ENCODE peak calls at places on chromosomes 12 and 14, in ten cellular contexts. U is Calu3, G is prostate gland, Y is astrocyte of the cerebellum, J is D721Med, S is tibial artery, R is breast epithelium, H is IMR-90, M is pancreas, O is epithelial cell of esophagus. N is an unnamed sample.
A peak's percentile ranks its signal among the peaks of the same experiment; 100 is the strongest.

GRCh38 chr12:19223695-19224094 is 94.2 kb downstream of the PLEKHA5 start:
- DNase-seq in S (no peak), O (no peak), H (peak; percentile 83), U (no peak), G (no peak), R (no peak), J (no peak), Y (peak; percentile 87), M (no peak), N (no peak)

GRCh38 chr12:122062832-122063690 is 15.5 kb upstream of the MLXIP start:
- DNase-seq in R (no peak), S (peak; percentile 68), J (no peak), O (peak; percentile 92), H (peak; percentile 66), Y (no peak), U (peak; percentile 65), G (peak; percentile 82), M (peak; percentile 63), N (no peak)

GRCh38 chr12:112798019-112798760 is 6.6 kb downstream of the RPH3A start:
- DNase-seq in M (no peak), H (no peak), R (no peak), J (no peak), Y (no peak), S (no peak), O (no peak), U (no peak), G (no peak), N (no peak)

GRCh38 chr12:68901145-68901544 is 31.8 kb downstream of the CPM start:
- DNase-seq in R (no peak), H (no peak), U (no peak), O (no peak), G (no peak), S (no peak), M (no peak), J (no peak), Y (no peak), N (no peak)

GRCh38 chr14:93538411-93538810 is 107.7 kb downstream of the UNC79 start:
- DNase-seq in O (peak; percentile 32), M (no peak), J (no peak), H (peak; percentile 2), U (peak; percentile 8), G (no peak), R (no peak), S (no peak), Y (no peak), N (no peak)

GRCh38 chr12:115203661-115204060 is 519.7 kb upstream of the TBX3 start:
- DNase-seq in O (no peak), R (no peak), Y (peak; percentile 54), U (no peak), G (no peak), J (no peak), S (no peak), H (peak; percentile 59), M (no peak), N (no peak)

GRCh38 chr12:38469689-38470088 is 153.1 kb downstream of the ALG10B start:
- DNase-seq in R (no peak), M (no peak), U (no peak), G (no peak), Y (no peak), J (no peak), O (no peak), H (no peak), S (no peak), N (no peak)

GRCh38 chr14:21395450-21395849 is 11.6 kb upstream of the SUPT16H start:
- DNase-seq in O (no peak), J (no peak), H (no peak), U (no peak), G (no peak), Y (no peak), S (no peak), R (no peak), M (no peak), N (no peak)

DNA sequence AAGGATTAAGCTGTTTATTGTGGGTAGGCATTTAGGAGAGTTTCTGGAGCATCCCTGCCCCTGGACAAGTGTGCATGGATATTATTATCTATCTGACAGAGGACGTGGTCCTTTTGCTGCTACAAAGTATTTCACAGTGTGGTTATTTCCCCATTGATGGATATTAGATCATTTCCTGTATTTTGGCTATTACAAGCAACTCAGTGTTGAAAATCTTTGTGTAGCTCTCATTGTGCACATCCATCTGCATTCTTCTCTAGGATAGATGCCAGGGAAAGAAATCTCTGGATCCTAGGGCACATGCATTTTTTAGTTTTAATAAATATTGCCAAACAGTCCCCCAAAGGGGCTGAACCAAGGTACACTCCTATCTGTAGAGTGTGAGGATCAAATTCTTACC is 154.3 kb upstream of the SRRM4 start:
- DNase-seq in M (no peak), Y (no peak), H (no peak), G (no peak), S (no peak), J (no peak), U (no peak), O (no peak), R (no peak), N (no peak)
- TF ChIP-seq CTCF in M (no peak), Y (no peak), H (no peak), G (no peak), S (no peak), J (no peak), U (no peak), O (no peak), R (no peak), N (no peak)

GRCh38 chr12:33423706-33424105 is 15.9 kb downstream of the SYT10 start:
- DNase-seq in M (no peak), R (no peak), S (no peak), G (no peak), O (no peak), U (no peak), J (no peak), H (no peak), Y (no peak), N (no peak)

GRCh38 chr12:33431648-33432047 is 8.0 kb downstream of the SYT10 start:
- DNase-seq in U (no peak), J (no peak), Y (no peak), R (no peak), G (no peak), O (no peak), M (no peak), S (no peak), H (no peak), N (no peak)

GRCh38 chr12:33429468-33429867 is 10.2 kb downstream of the SYT10 start:
- DNase-seq in G (no peak), U (no peak), S (no peak), O (no peak), J (no peak), R (no peak), Y (no peak), H (no peak), M (no peak), N (no peak)

GRCh38 chr12:33432992-33433391 is 6.6 kb downstream of the SYT10 start:
- DNase-seq in H (no peak), U (no peak), O (no peak), M (no peak), Y (no peak), S (no peak), R (no peak), J (no peak), G (no peak), N (no peak)

GRCh38 chr12:33427071-33427470 is 12.5 kb downstream of the SYT10 start:
- DNase-seq in Y (no peak), H (no peak), J (no peak), S (no peak), G (no peak), M (no peak), R (no peak), U (peak; percentile 50), O (peak; percentile 64), N (no peak)
- TF ChIP-seq CTCF in Y (no peak), H (no peak), J (no peak), S (no peak), G (no peak), M (no peak), R (no peak), U (peak; percentile 47), O (peak; percentile 59), N (no peak)

GRCh38 chr14:31286456-31287293 is 79.1 kb upstream of the HECTD1 start:
- DNase-seq in Y (no peak), M (no peak), R (no peak), O (no peak), U (no peak), H (no peak), S (no peak), J (no peak), G (no peak), N (no peak)
- TF ChIP-seq CTCF in Y (peak; percentile 28), M (peak; percentile 19), R (no peak), O (peak; percentile 31), U (peak; percentile 11), H (no peak), S (no peak), J (no peak), G (no peak), N (no peak)

GRCh38 chr12:71665109-71665476 is 992 bp downstream of the THAP2 start:
- DNase-seq in H (no peak), M (no peak), J (no peak), U (no peak), R (no peak), O (no peak), G (no peak), Y (no peak), S (no peak), N (no peak)

GRCh38 chr12:71661977-71662522 is 1.6 kb downstream of the ZFC3H1 start:
- DNase-seq in S (no peak), U (no peak), H (peak; percentile 84), J (no peak), Y (no peak), M (no peak), O (peak; percentile 35), G (no peak), R (no peak), N (no peak)

GRCh38 chr12:71664411-71665108 is 459 bp downstream of the THAP2 start:
- DNase-seq in S (no peak), U (no peak), Y (no peak), G (no peak), M (no peak), R (no peak), J (no peak), O (peak; percentile 28), H (peak; percentile 15), N (no peak)

GRCh38 chr12:71662861-71663560 is 637 bp downstream of the ZFC3H1 start:
- DNase-seq in O (peak; percentile 84), S (peak; percentile 47), Y (peak; percentile 4), J (no peak), U (peak; percentile 57), G (peak; percentile 39), H (peak; percentile 69), R (peak; percentile 63), M (peak; percentile 82), N (no peak)

DNA sequence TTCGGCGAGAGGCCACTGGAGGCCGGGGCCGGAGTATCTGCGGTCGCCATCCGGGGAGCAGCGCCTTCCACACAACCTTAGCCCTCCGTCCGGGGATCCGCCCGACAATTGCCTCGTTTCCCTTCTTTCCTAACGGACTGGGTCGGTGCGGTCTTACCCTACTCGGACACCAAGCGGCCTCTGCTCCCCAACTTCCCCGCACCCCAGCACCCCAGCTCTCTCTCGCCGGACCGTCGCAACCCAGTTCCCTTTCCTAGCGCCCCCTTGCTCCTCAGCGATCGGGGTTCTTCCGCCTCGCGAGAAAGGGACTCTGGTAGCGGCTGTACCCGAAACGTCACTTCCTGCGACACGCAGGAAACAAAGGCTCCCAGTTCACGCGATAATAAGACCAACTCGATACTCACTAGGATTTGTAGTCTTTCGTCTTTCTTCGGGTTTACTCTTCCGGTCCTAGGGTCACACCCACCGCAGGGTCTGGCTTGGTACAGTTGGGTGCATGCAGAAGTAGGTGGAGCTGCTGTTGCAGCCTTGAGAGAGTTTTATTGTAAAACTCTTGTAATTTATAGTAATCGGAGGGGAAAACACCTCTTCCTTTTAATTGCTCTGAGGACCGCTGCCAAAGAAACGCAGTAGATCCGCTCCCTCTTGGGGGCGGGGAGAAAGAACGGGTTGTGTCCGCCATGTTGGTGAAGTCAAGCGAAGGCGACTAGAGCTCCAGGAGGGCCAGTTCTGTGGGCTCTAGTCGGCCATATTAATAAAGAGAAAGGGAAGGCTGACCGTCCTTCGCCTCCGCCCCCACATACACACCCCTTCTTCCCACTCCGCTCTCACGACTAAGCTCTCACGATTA is at the start of the genes THAP2 and ZFC3H1:
- DNase-seq in M (peak; percentile 86), Y (peak; percentile 99), R (peak; percentile 90), J (peak; percentile 30), S (peak; percentile 96), G (peak; percentile 97), H (peak; percentile 100), O (peak; percentile 99), U (peak; percentile 94), N (peak; percentile 99)
- TF ChIP-seq CTCF in M (no peak), Y (peak; percentile 45), R (peak; percentile 23), J (peak; percentile 26), S (no peak), G (peak; percentile 22), H (peak; percentile 43), O (peak; percentile 37), U (peak; percentile 23), N (no peak)